ENCODE peak calls at places on chromosomes 2 and 18, in four cellular contexts. R, F, G and D are unnamed samples.

GRCh38 chr18:23591011-23591410 is 4.7 kb upstream of the NPC1 start:
- DNase-seq in R (no peak), F (no peak), G (no peak), D (no peak)

GRCh38 chr2:67032091-67032490 is 365.0 kb upstream of the ETAA1 start:
- DNase-seq in G (no peak), F (no peak), R (no peak), D (no peak)

GRCh38 chr2:111706481-111707001 is 177.5 kb downstream of the ANAPC1 start:
- DNase-seq in F (no peak), G (no peak), R (no peak), D (no peak)

GRCh38 chr2:6674381-6674780 is 191.3 kb downstream of the CMPK2 start:
- DNase-seq in F (no peak), G (no peak), R (no peak), D (no peak)

GRCh38 chr2:128422571-128422970 is 103.9 kb upstream of the HS6ST1 start:
- DNase-seq in F (no peak), G (peak), R (no peak), D (no peak)

GRCh38 chr2:9975805-9976447 is 24.4 kb downstream of the GRHL1 start:
- DNase-seq in F (peak), R (no peak), G (peak), D (peak)

GRCh38 chr18:78713064-78713463 is 266.6 kb upstream of the SALL3 start:
- DNase-seq in G (no peak), F (no peak), R (peak), D (no peak)

GRCh38 chr2:222445226-222445625 is 20.9 kb downstream of the SGPP2 start:
- DNase-seq in G (no peak), F (no peak), R (no peak), D (no peak)

GRCh38 chr18:13502585-13502984 is 223.8 kb downstream of the FAM210A start:
- DNase-seq in R (no peak), F (no peak), G (no peak), D (no peak)

GRCh38 chr2:133884739-133885381 is 316.6 kb upstream of the NCKAP5 start:
- DNase-seq in R (no peak), G (no peak), F (no peak), D (no peak)

GRCh38 chr2:146709004-146709403 is 1135.8 kb upstream of the ACVR2A start:
- DNase-seq in R (no peak), G (no peak), F (no peak), D (no peak)

GRCh38 chr2:23760746-23761145 is 166.2 kb downstream of the ATAD2B start:
- DNase-seq in G (no peak), R (no peak), F (no peak), D (peak)

GRCh38 chr2:33670392-33670937 is 71.4 kb upstream of the FAM98A start:
- DNase-seq in G (no peak), R (no peak), F (no peak), D (no peak)

GRCh38 chr2:203427061-203427460 is 98.9 kb downstream of the ABI2 start:
- DNase-seq in G (no peak), R (no peak), F (no peak), D (no peak)

GRCh38 chr2:40240067-40240466 is 211.8 kb downstream of the SLC8A1 start:
- DNase-seq in G (peak), R (no peak), F (peak), D (peak)

GRCh38 chr18:45837283-45838070 is 12.0 kb downstream of the SIGLEC15 start:
- DNase-seq in G (no peak), F (no peak), R (peak), D (no peak)

GRCh38 chr2:33529771-33530481 is 53.5 kb downstream of the RASGRP3 start:
- DNase-seq in G (peak), F (no peak), R (no peak), D (no peak)

GRCh38 chr2:155372969-155373368 is 674.5 kb downstream of the KCNJ3 start:
- DNase-seq in G (no peak), F (no peak), R (no peak), D (no peak)

GRCh38 chr2:224027070-224027469 is 12.0 kb downstream of the SERPINE2 start:
- DNase-seq in F (no peak), G (no peak), R (no peak), D (no peak)

GRCh38 chr2:139353874-139354273 is 573.7 kb upstream of the NXPH2 start:
- DNase-seq in R (no peak), F (no peak), G (no peak), D (no peak)

GRCh38 chr2:132795220-132795619 is 125.2 kb upstream of the LYPD1 start:
- DNase-seq in R (no peak), F (no peak), G (no peak), D (no peak)

GRCh38 chr2:158745067-158745865 is 49.9 kb upstream of the DAPL1 start:
- DNase-seq in R (no peak), G (no peak), F (peak), D (no peak)

GRCh38 chr2:237433920-237434319 is 20.0 kb upstream of the COL6A3 start:
- DNase-seq in F (no peak), G (no peak), R (no peak), D (no peak)